ENCODE peak calls at places on chromosomes 3 and 15, in ten cellular contexts. G is cardiac muscle cell, C is H1, B is ovary, P is stomach, H is BE2C, V is GM23248, R is left lung, L is body of pancreas, Q is adipocyte. A is an unnamed sample.

GRCh38 chr3:100499651-100500050 is 7.2 kb downstream of the TMEM45A start:
- DNase-seq in L (no peak), H (no peak), V (no peak), P (no peak), C (no peak), G (no peak), R (no peak), Q (no peak), B (no peak), A (no peak)

GRCh38 chr15:38459480-38459879 is 5.6 kb downstream of the FAM98B start:
- DNase-seq in V (no peak), H (no peak), Q (no peak), C (no peak), R (peak; percentile 59), P (no peak), B (no peak), L (no peak), G (no peak), A (no peak)

GRCh38 chr3:106518516-106518915 is 649.7 kb upstream of the CBLB start:
- DNase-seq in V (peak; percentile 50), H (no peak), C (no peak), P (no peak), B (no peak), G (no peak), R (no peak), Q (peak; percentile 41), L (no peak), A (no peak)

GRCh38 chr3:141796436-141797166 is 33.4 kb downstream of the GRK7 start:
- DNase-seq in Q (peak; percentile 8), V (peak; percentile 72), L (peak; percentile 7), B (no peak), C (no peak), H (no peak), G (no peak), R (no peak), P (no peak), A (no peak)

GRCh38 chr3:115100806-115101205 is 46.3 kb downstream of the ZBTB20 start:
- DNase-seq in H (no peak), P (no peak), G (no peak), C (no peak), B (no peak), R (no peak), V (no peak), L (no peak), Q (no peak), A (no peak)

GRCh38 chr15:76337047-76337738 is 620 bp downstream of the ISL2 start:
- DNase-seq in H (no peak), C (no peak), B (no peak), P (no peak), Q (no peak), L (no peak), R (no peak), G (peak; percentile 21), V (peak; percentile 63), A (peak; percentile 41)

GRCh38 chr3:149625795-149626194 is 32.0 kb downstream of the WWTR1 start:
- DNase-seq in H (no peak), P (no peak), L (no peak), R (no peak), G (no peak), C (no peak), B (no peak), V (peak; percentile 66), Q (no peak), A (no peak)

GRCh38 chr15:65949482-65949881 is 80.2 kb downstream of the RAB11A start:
- DNase-seq in B (no peak), L (no peak), G (no peak), P (no peak), H (peak; percentile 46), Q (no peak), V (no peak), C (no peak), R (no peak), A (no peak)

GRCh38 chr15:75840659-75841058 is 2.6 kb upstream of the UBE2Q2 start:
- DNase-seq in C (no peak), V (peak; percentile 67), L (peak; percentile 31), P (no peak), G (peak; percentile 8), B (peak; percentile 44), Q (peak; percentile 78), R (no peak), H (peak; percentile 21), A (peak; percentile 81)

DNA sequence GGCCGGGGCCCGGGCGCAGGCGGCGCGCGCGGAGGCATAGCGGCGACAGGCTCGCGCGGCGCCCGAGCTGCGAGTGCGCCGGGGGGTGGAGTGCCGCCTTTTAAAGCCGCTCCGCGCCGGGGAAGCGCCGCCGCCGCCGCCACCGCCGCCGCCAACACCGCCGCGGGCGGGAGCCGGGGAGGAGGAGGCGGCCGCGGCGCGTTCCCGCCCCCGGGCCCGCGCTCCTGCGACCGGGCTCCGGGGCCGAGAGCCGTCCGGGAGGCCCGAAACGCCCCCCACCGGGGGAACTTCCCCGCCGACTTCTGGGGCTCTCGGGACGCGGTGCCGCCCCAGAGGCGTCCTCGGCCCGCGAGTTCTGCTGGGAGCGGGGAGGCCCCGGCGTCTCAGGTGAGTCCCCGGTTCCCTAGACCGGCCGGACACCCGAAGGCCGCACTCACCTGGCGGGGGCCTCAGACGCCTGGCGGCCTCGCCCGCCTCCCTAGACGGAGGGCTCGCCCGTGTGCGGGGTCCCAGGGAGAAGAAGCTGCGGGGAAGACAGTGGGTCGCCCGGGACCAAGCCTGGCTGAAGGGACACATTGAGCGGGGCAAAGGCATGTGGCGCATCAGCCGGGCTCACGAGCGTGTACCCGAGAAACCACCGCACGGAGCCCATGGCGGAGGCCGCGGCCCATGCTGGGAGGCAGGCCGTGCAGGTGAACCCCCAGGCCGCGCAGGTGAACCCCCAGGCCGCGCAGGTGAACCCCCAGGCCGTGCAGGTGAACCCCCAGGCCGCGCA is at the start of gene PCSK6:
- DNase-seq in V (peak; percentile 49), C (peak; percentile 68), L (peak; percentile 60), Q (no peak), B (no peak), P (peak; percentile 51), R (no peak), G (peak; percentile 63), H (peak; percentile 58), A (peak; percentile 65)
- H3K4me3 ChIP-seq in V (peak within 1 kb of the TSS; percentile 32), C (peak within 1 kb of the TSS; percentile 37), L (no peak within 1 kb of the TSS), Q (no peak within 1 kb of the TSS), B (peak within 1 kb of the TSS; percentile 21), P (peak within 1 kb of the TSS; percentile 50), R (peak within 1 kb of the TSS; percentile 30), G (peak within 1 kb of the TSS; percentile 35), H (peak within 1 kb of the TSS; percentile 47), A (peak within 1 kb of the TSS; percentile 54)

DNA sequence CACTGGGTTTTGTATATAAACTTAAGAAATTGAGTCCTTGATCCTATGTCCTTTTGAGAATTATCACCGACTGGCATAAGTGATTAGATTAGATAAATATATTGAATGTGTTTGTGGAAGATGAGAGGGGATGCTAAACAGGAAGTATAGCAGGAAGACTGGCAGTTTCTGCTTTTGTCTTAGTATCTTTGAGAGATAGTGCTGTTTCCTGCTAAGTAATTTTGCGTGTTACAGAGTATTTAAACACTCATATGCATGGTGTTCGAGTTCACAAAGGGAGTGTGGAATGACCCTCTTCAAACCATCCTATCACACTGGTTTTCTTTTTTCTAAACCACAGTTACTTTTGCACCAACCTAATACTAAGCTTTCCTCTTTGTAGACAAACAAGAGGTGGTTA is 106.0 kb downstream of the KLHL25 start:
- DNase-seq in G (no peak), C (no peak), P (no peak), Q (no peak), R (no peak), H (no peak), B (no peak), V (no peak), L (no peak), A (no peak)
- H3K36me3 ChIP-seq in G (peaks cover 30% of the 10 kb centered on the region), C (peaks cover 10% of the 10 kb centered on the region), P (peaks cover 69% of the 10 kb centered on the region), Q (peaks cover 60% of the 10 kb centered on the region), R (peaks cover 68% of the 10 kb centered on the region), H (peaks cover 4% of the 10 kb centered on the region), B (no peaks in the 10 kb centered on the region), V (peaks cover 17% of the 10 kb centered on the region), L (peaks cover 5% of the 10 kb centered on the region), A (peaks cover 9% of the 10 kb centered on the region)

DNA sequence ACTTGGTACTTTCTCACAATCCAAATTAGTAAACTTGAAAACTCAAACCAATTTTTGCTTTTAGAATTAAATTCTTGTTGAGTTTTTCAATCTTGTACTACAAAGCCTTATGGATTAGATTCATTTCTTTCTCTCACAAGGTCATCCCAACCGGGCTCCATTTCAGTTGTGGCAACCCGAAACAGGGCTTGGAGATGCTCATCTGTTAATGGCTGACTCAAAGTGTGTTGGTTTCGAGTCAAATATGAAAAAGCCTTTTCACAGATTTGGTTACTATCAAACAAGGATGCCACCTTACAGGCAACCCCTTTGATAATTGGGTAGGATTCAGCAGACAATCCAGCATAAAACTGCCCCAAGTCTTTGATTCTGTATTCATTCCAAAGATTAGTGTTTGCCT is 1.8 kb downstream of the EPM2AIP1 start:
- DNase-seq in V (no peak), C (no peak), H (no peak), B (no peak), L (no peak), Q (no peak), G (no peak), P (no peak), R (no peak), A (no peak)
- H3K4me3 ChIP-seq in V (peak overlapping the region; percentile 97), C (peak overlapping the region; percentile 91), H (peak overlapping the region; percentile 95), B (no peak overlapping the region), L (no peak overlapping the region), Q (peak overlapping the region; percentile 99), G (peak overlapping the region; percentile 69), P (peak overlapping the region; percentile 70), R (peak overlapping the region; percentile 81), A (peak overlapping the region; percentile 81)

GRCh38 chr3:124674336-124674735 is 55.9 kb upstream of the UMPS start:
- DNase-seq in H (no peak), B (no peak), C (no peak), P (no peak), L (no peak), Q (no peak), G (no peak), R (no peak), V (no peak), A (no peak)

GRCh38 chr3:124679048-124679638 is 51.1 kb upstream of the UMPS start:
- DNase-seq in G (no peak), R (no peak), C (no peak), P (no peak), H (no peak), B (no peak), V (no peak), L (no peak), Q (no peak), A (no peak)

GRCh38 chr3:124671123-124671522 is 59.1 kb upstream of the UMPS start:
- DNase-seq in G (no peak), C (no peak), H (no peak), P (no peak), B (no peak), R (no peak), L (no peak), V (no peak), Q (no peak), A (no peak)

GRCh38 chr3:124680521-124680920 is 49.7 kb upstream of the UMPS start:
- DNase-seq in C (no peak), V (no peak), G (no peak), B (no peak), L (no peak), H (no peak), P (no peak), Q (no peak), R (no peak), A (no peak)

DNA sequence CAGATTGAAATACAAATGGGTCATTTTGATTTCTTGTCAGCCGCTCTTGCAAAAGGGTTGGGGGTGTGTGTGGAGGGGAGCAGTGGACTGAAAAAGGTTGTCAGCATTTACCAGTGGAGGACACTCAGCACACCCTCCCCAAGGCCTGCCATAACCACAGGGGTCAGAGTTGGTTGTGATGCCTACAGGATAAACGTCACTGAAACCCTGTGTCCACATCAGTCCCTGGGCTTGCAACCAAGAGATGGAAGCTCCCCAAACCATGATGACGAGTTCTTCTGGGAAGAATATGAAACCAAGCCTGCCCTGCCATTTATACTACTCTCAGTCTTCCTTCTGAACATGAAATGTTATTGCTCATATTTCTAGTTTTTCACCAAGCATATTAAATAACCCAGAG is 54.0 kb upstream of the UMPS start:
- DNase-seq in Q (no peak), P (no peak), C (no peak), L (no peak), H (no peak), R (no peak), G (no peak), V (peak; percentile 84), B (no peak), A (peak; percentile 76)
- H3K36me3 ChIP-seq in Q (no peaks in the 10 kb centered on the region), P (peaks cover 93% of the 10 kb centered on the region), C (no peaks in the 10 kb centered on the region), L (no peaks in the 10 kb centered on the region), H (peaks cover 23% of the 10 kb centered on the region), R (peaks cover 13% of the 10 kb centered on the region), G (peaks cover 37% of the 10 kb centered on the region), V (no peaks in the 10 kb centered on the region), B (no peaks in the 10 kb centered on the region), A (no peaks in the 10 kb centered on the region)

A was measured in MG63.